ENCODE peak calls at places on chromosomes 6 and 20, in five cellular contexts. A, R, H, I and O are unnamed samples. For H3K4me1, the result is how much of the 10 kb centered on the place peaks cover.

GRCh38 chr6:2244261-2245102 is 923 bp downstream of the GMDS start:
- ATAC-seq in H (no peak), I (no peak), A (peak), R (no peak), O (no peak)

GRCh38 chr20:53872561-53873248 is 197.7 kb downstream of the BCAS1 start:
- ATAC-seq in H (peak), A (no peak), I (no peak), R (no peak), O (no peak)

GRCh38 chr6:680666-681374 is 12.1 kb downstream of the EXOC2 start:
- ATAC-seq in A (no peak), H (no peak), R (no peak), I (no peak), O (no peak)

GRCh38 chr6:150418825-150419594 is 50.2 kb downstream of the IYD start:
- ATAC-seq in H (peak), A (peak), R (peak), I (peak), O (peak)

GRCh38 chr6:150252714-150253444 is 110.0 kb downstream of the PPP1R14C start:
- ATAC-seq in H (no peak), A (peak), R (no peak), I (peak), O (no peak)

GRCh38 chr6:168413018-168413720 is 27.8 kb upstream of the SMOC2 start:
- ATAC-seq in R (no peak), A (no peak), I (peak), H (no peak), O (no peak)

GRCh38 chr6:131600696-131601095 is 27.3 kb downstream of the MED23 start:
- ATAC-seq in R (no peak), A (no peak), H (no peak), I (no peak), O (no peak)

GRCh38 chr20:54351371-54352136 is 123.8 kb upstream of the DOK5 start:
- ATAC-seq in I (no peak), R (no peak), A (no peak), H (no peak), O (no peak)

GRCh38 chr6:71333050-71333449 is 44.4 kb downstream of the OGFRL1 start:
- ATAC-seq in I (no peak), A (no peak), H (no peak), R (no peak), O (no peak)

GRCh38 chr6:78910611-78911134 is 43.3 kb downstream of the IRAK1BP1 start:
- ATAC-seq in H (peak), R (no peak), A (no peak), I (no peak), O (no peak)

GRCh38 chr6:78911218-78911617 is 43.9 kb downstream of the IRAK1BP1 start:
- ATAC-seq in I (no peak), H (no peak), R (no peak), A (no peak), O (no peak)

GRCh38 chr6:78908621-78909020 is 41.3 kb downstream of the IRAK1BP1 start:
- ATAC-seq in A (no peak), R (no peak), H (no peak), I (no peak), O (no peak)

DNA sequence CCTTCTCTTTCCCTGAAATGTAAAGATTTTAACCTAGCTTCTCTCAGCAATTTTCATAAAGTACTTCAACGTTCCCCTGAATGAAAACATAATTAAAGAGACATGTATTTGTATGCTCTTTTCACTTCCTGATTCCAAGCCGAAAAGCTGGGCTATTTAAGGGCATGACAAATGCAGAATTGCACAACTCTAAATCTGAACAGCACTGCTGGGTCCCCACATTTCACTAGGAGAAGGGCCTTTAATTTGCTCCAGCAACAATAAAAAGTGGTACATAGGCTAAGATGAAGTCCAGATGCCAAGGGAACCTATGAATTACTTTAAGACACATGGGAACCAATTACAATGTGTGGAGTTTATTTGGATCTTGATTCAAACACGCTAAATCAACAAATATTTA is 42.0 kb downstream of the IRAK1BP1 start:
- ATAC-seq in R (no peak), I (no peak), H (no peak), A (no peak), O (peak)
- TF ChIP-seq POLR2AphosphoS5 in R (no peak), I (no peak), H (no peak), A (no peak), O (no peak)

GRCh38 chr6:130120731-130121130 is 102.0 kb downstream of the SAMD3 start:
- ATAC-seq in I (no peak), H (no peak), A (no peak), R (no peak), O (no peak)

GRCh38 chr6:130115036-130115435 is 96.7 kb downstream of the L3MBTL3 start:
- ATAC-seq in H (no peak), A (no peak), I (no peak), R (no peak), O (no peak)

GRCh38 chr6:130119211-130119610 is 100.8 kb downstream of the L3MBTL3 start:
- ATAC-seq in H (no peak), R (no peak), A (no peak), I (no peak), O (no peak)

GRCh38 chr6:130118236-130118635 is 99.9 kb downstream of the L3MBTL3 start:
- ATAC-seq in H (no peak), I (no peak), A (no peak), R (no peak), O (no peak)

GRCh38 chr6:130116273-130116672 is 97.9 kb downstream of the L3MBTL3 start:
- ATAC-seq in R (no peak), A (no peak), H (no peak), I (no peak), O (no peak)
- H3K4me1 ChIP-seq in R (under half), A (under half), H (under half), I (under half), O (under half)

DNA sequence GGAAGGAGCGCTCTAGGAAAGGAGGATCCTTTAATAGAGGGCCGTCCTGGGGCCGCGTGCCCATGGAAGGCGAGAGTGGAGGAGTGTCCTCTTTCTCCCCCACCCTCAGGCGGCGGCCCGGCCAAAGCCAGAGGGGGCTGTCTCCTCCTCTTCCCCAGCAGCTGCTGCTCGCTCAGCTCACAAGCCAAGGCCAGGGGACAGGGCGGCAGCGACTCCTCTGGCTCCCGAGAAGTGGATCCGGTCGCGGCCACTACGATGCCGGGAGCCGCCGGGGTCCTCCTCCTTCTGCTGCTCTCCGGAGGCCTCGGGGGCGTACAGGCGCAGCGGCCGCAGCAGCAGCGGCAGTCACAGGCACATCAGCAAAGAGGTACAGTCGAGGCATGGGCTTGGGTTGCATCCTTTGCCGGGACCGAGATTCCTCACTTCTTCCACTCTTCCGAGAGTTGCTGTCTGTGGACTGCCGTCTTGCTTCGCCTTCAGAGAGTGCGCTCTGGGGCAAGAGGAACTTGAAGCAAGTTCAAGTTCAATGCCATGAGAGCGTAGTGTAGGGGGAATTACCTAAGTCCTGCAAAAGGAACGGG is at the start of gene LAMA2:
- ATAC-seq in H (no peak), R (peak), I (no peak), A (no peak), O (peak)
- TF ChIP-seq POLR2AphosphoS5 in H (no peak), R (no peak), I (no peak), A (no peak), O (peak)

DNA sequence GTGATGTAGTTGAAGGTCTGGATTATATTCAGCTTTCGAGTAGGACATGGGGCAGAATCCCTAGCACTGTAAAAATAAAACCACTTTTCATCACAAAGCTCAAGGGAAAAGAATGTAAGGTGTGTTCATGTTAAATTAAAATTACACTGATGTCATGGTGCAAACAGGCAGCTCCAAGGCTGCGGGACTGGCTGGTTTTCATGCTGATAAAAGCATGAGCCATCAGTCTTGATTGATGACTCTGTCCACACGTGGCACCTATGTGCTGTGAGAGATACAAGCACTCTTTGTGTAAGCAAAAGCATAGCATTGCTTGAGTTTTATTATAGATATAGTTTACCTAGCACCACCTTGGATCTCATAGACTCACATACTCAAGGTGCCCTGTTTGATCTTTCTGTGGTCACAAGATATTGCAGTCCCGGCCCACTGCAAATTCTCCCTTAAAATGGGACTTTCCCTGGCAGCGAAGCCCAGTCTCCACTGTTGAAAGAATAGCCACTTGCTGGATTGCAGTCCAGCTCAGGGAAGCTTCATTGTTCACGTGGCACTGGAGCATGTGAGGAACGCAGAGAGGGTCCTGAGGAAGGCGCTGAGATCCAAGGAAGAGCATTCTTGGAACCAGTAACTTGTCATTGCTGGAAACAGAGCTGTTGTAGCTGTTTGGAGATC is 90.6 kb downstream of the TIAM2 start:
- ATAC-seq in H (peak), I (peak), A (peak), R (peak), O (no peak)
- H3K4me1 ChIP-seq in H (under half), I (under half), A (under half), R (under half), O (under half)

DNA sequence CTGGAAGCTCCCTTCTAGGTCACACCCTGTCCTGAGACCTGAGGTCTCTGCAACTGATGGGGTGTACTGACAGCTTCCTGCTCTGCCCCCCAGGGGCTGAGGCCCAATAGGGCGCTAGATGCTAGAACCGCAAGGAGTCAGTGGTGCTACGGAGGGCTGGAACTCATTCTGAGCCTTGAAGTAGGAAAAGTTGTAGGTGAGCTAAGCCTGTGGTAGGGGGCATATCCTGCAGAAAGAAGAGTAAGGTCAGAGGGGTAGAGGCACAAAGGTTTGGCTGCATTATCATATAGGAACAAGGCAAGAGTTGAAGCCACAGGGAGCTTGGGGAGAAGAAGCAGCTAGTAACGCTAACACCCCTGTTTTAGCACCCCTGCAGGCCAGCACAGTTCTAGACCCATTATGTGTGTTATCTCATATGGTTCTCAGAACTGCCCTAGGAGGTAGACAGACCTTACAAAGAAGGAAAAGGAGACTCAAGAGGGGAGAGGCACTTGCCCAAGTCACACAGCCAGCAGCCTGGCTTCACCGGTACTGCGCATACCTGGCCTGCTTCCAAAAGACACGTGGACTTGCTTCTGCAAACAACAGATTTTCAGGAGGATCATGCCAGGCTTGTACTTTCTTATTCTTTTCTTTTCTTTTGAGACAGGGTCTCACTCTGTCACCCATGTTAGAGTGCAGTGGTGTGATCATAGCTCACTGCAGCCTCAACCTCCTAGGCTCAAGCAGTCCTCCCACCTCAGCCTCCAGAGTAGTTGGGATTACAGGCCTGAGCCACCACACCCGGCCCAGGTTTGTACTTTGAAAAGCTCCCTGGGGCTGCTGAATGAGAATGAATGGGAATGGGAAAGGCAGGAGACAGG is 156.1 kb downstream of the MRPL14 start:
- ATAC-seq in I (peak), H (no peak), A (peak), R (peak), O (no peak)
- TF ChIP-seq POLR2AphosphoS5 in I (no peak), H (no peak), A (no peak), R (no peak), O (no peak)